ENCODE peak calls at places on chromosome 22, in six cellular contexts. E, V, Z, I, Y and D are unnamed samples.

GRCh38 chr22:49976439-49977175 is 16.0 kb downstream of the PIM3 start:
- DNase-seq in I (no peak), V (no peak), Z (no peak), Y (no peak), E (no peak), D (peak)

GRCh38 chr22:23237841-23238240 is 57.5 kb downstream of the BCR start:
- DNase-seq in Y (no peak), E (no peak), I (no peak), Z (no peak), V (no peak), D (no peak)

GRCh38 chr22:19115628-19116027 is 6.6 kb downstream of the DGCR2 start:
- DNase-seq in Y (peak), I (no peak), V (no peak), E (no peak), Z (no peak), D (peak)

GRCh38 chr22:21951931-21952465 is 650 bp downstream of the PPM1F start:
- DNase-seq in Z (peak), Y (peak), I (no peak), E (no peak), V (peak), D (peak)

GRCh38 chr22:28544431-28544868 is 135.2 kb downstream of the TTC28 start:
- DNase-seq in I (no peak), Y (no peak), V (peak), E (no peak), Z (no peak), D (no peak)

GRCh38 chr22:23086787-23087186 is 16.5 kb downstream of the GNAZ start:
- DNase-seq in V (no peak), I (no peak), Z (no peak), Y (no peak), E (no peak), D (no peak)

GRCh38 chr22:19974233-19974861 is 32.7 kb upstream of the TXNRD2 start:
- DNase-seq in Z (peak), Y (peak), V (peak), I (no peak), E (no peak), D (peak)

GRCh38 chr22:50218996-50219727 is 18.4 kb downstream of the SELENOO start:
- DNase-seq in Z (no peak), E (peak), V (peak), I (no peak), Y (peak), D (no peak)

GRCh38 chr22:39214006-39214382 is 30.8 kb downstream of the PDGFB start:
- DNase-seq in E (peak), V (no peak), Y (no peak), Z (no peak), I (no peak), D (no peak)

GRCh38 chr22:17795661-17796548 is 21.6 kb upstream of the BID start:
- DNase-seq in Z (no peak), V (no peak), Y (no peak), I (no peak), E (no peak), D (no peak)

GRCh38 chr22:40621309-40622151 is 15.0 kb downstream of the MRTFA start:
- DNase-seq in I (no peak), Z (no peak), V (no peak), E (no peak), Y (no peak), D (no peak)

GRCh38 chr22:37819100-37819433 is 4.1 kb upstream of the GALR3 start:
- DNase-seq in E (no peak), V (no peak), Z (no peak), I (no peak), Y (no peak), D (no peak)

GRCh38 chr22:47154621-47155081 is 392.2 kb downstream of the TBC1D22A start:
- DNase-seq in Z (no peak), I (peak), V (no peak), E (peak), Y (peak), D (no peak)

GRCh38 chr22:46380069-46380468 is 44.6 kb downstream of the TRMU start:
- DNase-seq in I (no peak), Y (no peak), E (no peak), Z (no peak), V (no peak), D (no peak)

GRCh38 chr22:17589810-17590375 is 26.6 kb downstream of the SLC25A18 start:
- DNase-seq in E (no peak), I (no peak), Y (no peak), Z (no peak), V (no peak), D (no peak)

GRCh38 chr22:38070250-38070921 is 13.2 kb downstream of the PICK1 start:
- DNase-seq in Y (no peak), V (no peak), E (no peak), I (no peak), Z (no peak), D (no peak)

GRCh38 chr22:31250740-31251330 is 38.7 kb downstream of the LIMK2 start:
- DNase-seq in E (no peak), V (no peak), Z (no peak), I (no peak), Y (no peak), D (no peak)

GRCh38 chr22:49055406-49055805 is 772.3 kb downstream of the BRD1 start:
- DNase-seq in V (no peak), E (no peak), Y (no peak), I (no peak), Z (no peak), D (no peak)

GRCh38 chr22:22037740-22038139 is 55.2 kb upstream of the TOP3B start:
- DNase-seq in E (no peak), V (peak), Z (no peak), Y (peak), I (no peak), D (no peak)

GRCh38 chr22:47233316-47234243 is 471.1 kb downstream of the TBC1D22A start:
- DNase-seq in V (no peak), Y (no peak), Z (no peak), I (no peak), E (no peak), D (no peak)

GRCh38 chr22:24068717-24069116 is 57.6 kb downstream of the CABIN1 start:
- DNase-seq in E (no peak), Z (no peak), V (no peak), Y (no peak), I (no peak), D (peak)

GRCh38 chr22:19536564-19536963 is 12.4 kb upstream of the CLDN5 start:
- DNase-seq in I (no peak), Y (no peak), Z (no peak), E (no peak), V (no peak), D (no peak)

GRCh38 chr22:47322854-47323253 is 560.4 kb downstream of the TBC1D22A start:
- DNase-seq in Y (no peak), I (no peak), Z (no peak), V (no peak), E (no peak), D (no peak)

GRCh38 chr22:43796567-43796966 is 15.5 kb downstream of the EFCAB6 start:
- DNase-seq in E (no peak), V (peak), Z (no peak), I (no peak), Y (peak), D (no peak)

GRCh38 chr22:37782340-37783168 is 25.2 kb upstream of the GCAT start:
- DNase-seq in V (no peak), Z (no peak), Y (no peak), E (no peak), I (no peak), D (no peak)

GRCh38 chr22:35835998-35836691 is 118.5 kb downstream of the APOL5 start:
- DNase-seq in V (peak), E (peak), I (no peak), Z (no peak), Y (peak), D (no peak)

GRCh38 chr22:50340157-50340879 is 2.8 kb upstream of the PPP6R2 start:
- DNase-seq in Z (no peak), I (no peak), Y (peak), E (no peak), V (no peak), D (peak)

GRCh38 chr22:25668437-25668836 is 73.6 kb upstream of the MYO18B start:
- DNase-seq in I (no peak), Y (peak), V (no peak), Z (no peak), E (no peak), D (no peak)

GRCh38 chr22:31141551-31141950 is 1.2 kb upstream of the PLA2G3 start:
- DNase-seq in Z (no peak), E (no peak), Y (no peak), I (no peak), V (no peak), D (no peak)

GRCh38 chr22:47094861-47095330 is 332.4 kb downstream of the TBC1D22A start:
- DNase-seq in Z (no peak), Y (no peak), E (peak), I (no peak), V (peak), D (no peak)

GRCh38 chr22:29306175-29306829 is at the start of gene GAS2L1:
- DNase-seq in V (peak), I (peak), E (peak), Z (peak), Y (peak), D (no peak)